ENCODE peak calls at places on chromosomes 16 and 17, in nine cellular contexts. One of them, this sample, is unnamed.

GRCh38 chr17:55433629-55434422 is 12.2 kb upstream of the MMD start:
- DNase-seq in brain microvascular endothelial cell: peak; percentile 89
- DNase-seq in sigmoid colon: peak; percentile 83
- DNase-seq in cardiac fibroblast: peak; percentile 95
- DNase-seq in foreskin fibroblast: peak; percentile 93
- DNase-seq in AG10803: peak; percentile 93
- DNase-seq in fibroblast of lung: peak; percentile 99
- DNase-seq in CD8-positive, alpha-beta T cell: no peak
- DNase-seq in heart left ventricle: no peak
- DNase-seq in this sample: peak; percentile 84

GRCh38 chr17:19278729-19279128 is 41.6 kb downstream of the EPN2 start:
- DNase-seq in brain microvascular endothelial cell: no peak
- DNase-seq in sigmoid colon: no peak
- DNase-seq in cardiac fibroblast: no peak
- DNase-seq in foreskin fibroblast: no peak
- DNase-seq in AG10803: no peak
- DNase-seq in fibroblast of lung: no peak
- DNase-seq in CD8-positive, alpha-beta T cell: no peak
- DNase-seq in heart left ventricle: no peak
- DNase-seq in this sample: no peak

GRCh38 chr17:57420674-57421392 is 164.5 kb downstream of the MSI2 start:
- DNase-seq in brain microvascular endothelial cell: no peak
- DNase-seq in sigmoid colon: no peak
- DNase-seq in cardiac fibroblast: no peak
- DNase-seq in foreskin fibroblast: peak; percentile 16
- DNase-seq in AG10803: peak; percentile 54
- DNase-seq in fibroblast of lung: no peak
- DNase-seq in CD8-positive, alpha-beta T cell: no peak
- DNase-seq in heart left ventricle: no peak
- DNase-seq in this sample: no peak

GRCh38 chr17:78082988-78083387 is 45.6 kb downstream of the TMC6 start:
- DNase-seq in brain microvascular endothelial cell: no peak
- DNase-seq in sigmoid colon: no peak
- DNase-seq in cardiac fibroblast: no peak
- DNase-seq in foreskin fibroblast: no peak
- DNase-seq in AG10803: no peak
- DNase-seq in fibroblast of lung: no peak
- DNase-seq in CD8-positive, alpha-beta T cell: no peak
- DNase-seq in heart left ventricle: no peak
- DNase-seq in this sample: no peak

GRCh38 chr16:84841787-84842300 is 22.1 kb downstream of the CRISPLD2 start:
- DNase-seq in brain microvascular endothelial cell: no peak
- DNase-seq in sigmoid colon: no peak
- DNase-seq in cardiac fibroblast: no peak
- DNase-seq in foreskin fibroblast: no peak
- DNase-seq in AG10803: no peak
- DNase-seq in fibroblast of lung: no peak
- DNase-seq in CD8-positive, alpha-beta T cell: no peak
- DNase-seq in heart left ventricle: no peak
- DNase-seq in this sample: no peak

GRCh38 chr16:2752850-2753522 is 548 bp downstream of the SRRM2 start:
- DNase-seq in brain microvascular endothelial cell: peak; percentile 41
- DNase-seq in sigmoid colon: peak; percentile 93
- DNase-seq in cardiac fibroblast: peak; percentile 86
- DNase-seq in foreskin fibroblast: peak; percentile 78
- DNase-seq in AG10803: peak; percentile 75
- DNase-seq in fibroblast of lung: peak; percentile 85
- DNase-seq in CD8-positive, alpha-beta T cell: no peak
- DNase-seq in heart left ventricle: peak; percentile 89
- DNase-seq in this sample: peak; percentile 18

GRCh38 chr17:78645421-78646295 is 68.5 kb upstream of the DNAH17 start:
- DNase-seq in brain microvascular endothelial cell: peak; percentile 14
- DNase-seq in sigmoid colon: peak; percentile 89
- DNase-seq in cardiac fibroblast: peak; percentile 58
- DNase-seq in foreskin fibroblast: no peak
- DNase-seq in AG10803: no peak
- DNase-seq in fibroblast of lung: peak; percentile 27
- DNase-seq in CD8-positive, alpha-beta T cell: peak; percentile 47
- DNase-seq in heart left ventricle: peak; percentile 87
- DNase-seq in this sample: no peak

GRCh38 chr17:43220511-43221125 is 7.8 kb downstream of the CCDC200 start:
- DNase-seq in brain microvascular endothelial cell: no peak
- DNase-seq in sigmoid colon: peak; percentile 35
- DNase-seq in cardiac fibroblast: no peak
- DNase-seq in foreskin fibroblast: no peak
- DNase-seq in AG10803: no peak
- DNase-seq in fibroblast of lung: no peak
- DNase-seq in CD8-positive, alpha-beta T cell: no peak
- DNase-seq in heart left ventricle: no peak
- DNase-seq in this sample: no peak

GRCh38 chr16:11561856-11562255 is 24.9 kb downstream of the LITAF start:
- DNase-seq in brain microvascular endothelial cell: no peak
- DNase-seq in sigmoid colon: no peak
- DNase-seq in cardiac fibroblast: no peak
- DNase-seq in foreskin fibroblast: no peak
- DNase-seq in AG10803: no peak
- DNase-seq in fibroblast of lung: no peak
- DNase-seq in CD8-positive, alpha-beta T cell: no peak
- DNase-seq in heart left ventricle: no peak
- DNase-seq in this sample: no peak

GRCh38 chr17:57986841-57987581 is 1.0 kb downstream of the VEZF1 start:
- DNase-seq in brain microvascular endothelial cell: peak; percentile 65
- DNase-seq in sigmoid colon: peak; percentile 84
- DNase-seq in cardiac fibroblast: peak; percentile 78
- DNase-seq in foreskin fibroblast: peak; percentile 67
- DNase-seq in AG10803: peak; percentile 66
- DNase-seq in fibroblast of lung: peak; percentile 72
- DNase-seq in CD8-positive, alpha-beta T cell: peak; percentile 57
- DNase-seq in heart left ventricle: peak; percentile 64
- DNase-seq in this sample: no peak

GRCh38 chr17:29111816-29112499 is 68.2 kb downstream of the MYO18A start:
- DNase-seq in brain microvascular endothelial cell: peak; percentile 42
- DNase-seq in sigmoid colon: peak; percentile 80
- DNase-seq in cardiac fibroblast: peak; percentile 78
- DNase-seq in foreskin fibroblast: peak; percentile 57
- DNase-seq in AG10803: peak; percentile 65
- DNase-seq in fibroblast of lung: peak; percentile 70
- DNase-seq in CD8-positive, alpha-beta T cell: peak; percentile 70
- DNase-seq in heart left ventricle: peak; percentile 78
- DNase-seq in this sample: no peak

GRCh38 chr17:63029520-63029919 is 63.5 kb downstream of the TANC2 start:
- DNase-seq in brain microvascular endothelial cell: peak; percentile 25
- DNase-seq in sigmoid colon: no peak
- DNase-seq in cardiac fibroblast: peak; percentile 39
- DNase-seq in foreskin fibroblast: peak; percentile 41
- DNase-seq in AG10803: peak; percentile 63
- DNase-seq in fibroblast of lung: peak; percentile 41
- DNase-seq in CD8-positive, alpha-beta T cell: no peak
- DNase-seq in heart left ventricle: no peak
- DNase-seq in this sample: no peak

GRCh38 chr17:45230787-45231480 is 9.2 kb downstream of the FMNL1 start:
- DNase-seq in brain microvascular endothelial cell: no peak
- DNase-seq in sigmoid colon: peak; percentile 68
- DNase-seq in cardiac fibroblast: peak; percentile 73
- DNase-seq in foreskin fibroblast: peak; percentile 39
- DNase-seq in AG10803: peak; percentile 36
- DNase-seq in fibroblast of lung: peak; percentile 64
- DNase-seq in CD8-positive, alpha-beta T cell: no peak
- DNase-seq in heart left ventricle: peak; percentile 87
- DNase-seq in this sample: no peak

GRCh38 chr16:89052824-89053724 is 40.6 kb upstream of the ACSF3 start:
- DNase-seq in brain microvascular endothelial cell: no peak
- DNase-seq in sigmoid colon: no peak
- DNase-seq in cardiac fibroblast: no peak
- DNase-seq in foreskin fibroblast: no peak
- DNase-seq in AG10803: peak; percentile 10
- DNase-seq in fibroblast of lung: peak; percentile 17
- DNase-seq in CD8-positive, alpha-beta T cell: no peak
- DNase-seq in heart left ventricle: no peak
- DNase-seq in this sample: no peak

GRCh38 chr16:72474511-72475123 is 302.7 kb upstream of the PMFBP1 start:
- DNase-seq in brain microvascular endothelial cell: peak; percentile 81
- DNase-seq in sigmoid colon: no peak
- DNase-seq in cardiac fibroblast: peak; percentile 67
- DNase-seq in foreskin fibroblast: peak; percentile 41
- DNase-seq in AG10803: peak; percentile 91
- DNase-seq in fibroblast of lung: peak; percentile 43
- DNase-seq in CD8-positive, alpha-beta T cell: no peak
- DNase-seq in heart left ventricle: no peak
- DNase-seq in this sample: peak; percentile 61

GRCh38 chr16:58021661-58022551 is 3.6 kb upstream of the MMP15 start:
- DNase-seq in brain microvascular endothelial cell: peak; percentile 41
- DNase-seq in sigmoid colon: no peak
- DNase-seq in cardiac fibroblast: peak; percentile 27
- DNase-seq in foreskin fibroblast: peak; percentile 79
- DNase-seq in AG10803: peak; percentile 70
- DNase-seq in fibroblast of lung: peak; percentile 47
- DNase-seq in CD8-positive, alpha-beta T cell: no peak
- DNase-seq in heart left ventricle: peak; percentile 22
- DNase-seq in this sample: no peak

GRCh38 chr17:75238684-75239191 is 22.7 kb downstream of the GGA3 start:
- DNase-seq in brain microvascular endothelial cell: peak; percentile 39
- DNase-seq in sigmoid colon: no peak
- DNase-seq in cardiac fibroblast: peak; percentile 76
- DNase-seq in foreskin fibroblast: peak; percentile 51
- DNase-seq in AG10803: peak; percentile 67
- DNase-seq in fibroblast of lung: peak; percentile 72
- DNase-seq in CD8-positive, alpha-beta T cell: peak; percentile 62
- DNase-seq in heart left ventricle: peak; percentile 60
- DNase-seq in this sample: no peak

GRCh38 chr17:68197091-68197996 is 50.5 kb upstream of the AMZ2 start:
- DNase-seq in brain microvascular endothelial cell: no peak
- DNase-seq in sigmoid colon: no peak
- DNase-seq in cardiac fibroblast: no peak
- DNase-seq in foreskin fibroblast: no peak
- DNase-seq in AG10803: no peak
- DNase-seq in fibroblast of lung: no peak
- DNase-seq in CD8-positive, alpha-beta T cell: peak; percentile 37
- DNase-seq in heart left ventricle: no peak
- DNase-seq in this sample: no peak

GRCh38 chr17:9729034-9729650 is 62.2 kb downstream of the DHRS7C start:
- DNase-seq in brain microvascular endothelial cell: no peak
- DNase-seq in sigmoid colon: no peak
- DNase-seq in cardiac fibroblast: peak; percentile 67
- DNase-seq in foreskin fibroblast: peak; percentile 9
- DNase-seq in AG10803: peak; percentile 58
- DNase-seq in fibroblast of lung: peak; percentile 68
- DNase-seq in CD8-positive, alpha-beta T cell: no peak
- DNase-seq in heart left ventricle: no peak
- DNase-seq in this sample: peak; percentile 6

DNA sequence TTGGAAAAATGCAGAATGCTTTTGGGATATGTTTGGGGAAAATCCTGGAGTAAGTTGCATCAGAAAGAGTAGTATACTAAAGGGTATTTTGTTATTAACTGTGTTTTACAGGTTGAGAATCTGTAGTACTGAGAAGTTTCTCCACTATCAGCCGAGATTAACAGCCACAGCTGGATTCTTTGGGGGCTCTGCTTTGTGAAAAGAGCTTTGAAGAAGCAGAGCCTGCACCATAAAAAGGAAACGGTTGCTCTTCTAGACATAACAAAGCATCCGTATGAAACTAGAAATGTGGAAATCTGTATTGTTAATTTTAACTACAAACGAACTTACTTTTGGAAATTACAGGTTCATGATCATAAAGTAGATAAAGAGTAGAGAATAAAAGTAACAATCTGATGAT is 5.3 kb downstream of the NLK start:
- DNase-seq in brain microvascular endothelial cell: no peak
- DNase-seq in sigmoid colon: no peak
- DNase-seq in cardiac fibroblast: no peak
- DNase-seq in foreskin fibroblast: no peak
- DNase-seq in AG10803: no peak
- DNase-seq in fibroblast of lung: no peak
- DNase-seq in CD8-positive, alpha-beta T cell: no peak
- DNase-seq in heart left ventricle: no peak
- DNase-seq in this sample: no peak
- TF ChIP-seq CTCF in brain microvascular endothelial cell: no peak
- TF ChIP-seq CTCF in sigmoid colon: no peak
- TF ChIP-seq CTCF in cardiac fibroblast: no peak
- TF ChIP-seq CTCF in foreskin fibroblast: no peak
- TF ChIP-seq CTCF in AG10803: no peak
- TF ChIP-seq CTCF in fibroblast of lung: no peak
- TF ChIP-seq CTCF in CD8-positive, alpha-beta T cell: no peak
- TF ChIP-seq CTCF in heart left ventricle: no peak
- TF ChIP-seq CTCF in this sample: no peak

DNA sequence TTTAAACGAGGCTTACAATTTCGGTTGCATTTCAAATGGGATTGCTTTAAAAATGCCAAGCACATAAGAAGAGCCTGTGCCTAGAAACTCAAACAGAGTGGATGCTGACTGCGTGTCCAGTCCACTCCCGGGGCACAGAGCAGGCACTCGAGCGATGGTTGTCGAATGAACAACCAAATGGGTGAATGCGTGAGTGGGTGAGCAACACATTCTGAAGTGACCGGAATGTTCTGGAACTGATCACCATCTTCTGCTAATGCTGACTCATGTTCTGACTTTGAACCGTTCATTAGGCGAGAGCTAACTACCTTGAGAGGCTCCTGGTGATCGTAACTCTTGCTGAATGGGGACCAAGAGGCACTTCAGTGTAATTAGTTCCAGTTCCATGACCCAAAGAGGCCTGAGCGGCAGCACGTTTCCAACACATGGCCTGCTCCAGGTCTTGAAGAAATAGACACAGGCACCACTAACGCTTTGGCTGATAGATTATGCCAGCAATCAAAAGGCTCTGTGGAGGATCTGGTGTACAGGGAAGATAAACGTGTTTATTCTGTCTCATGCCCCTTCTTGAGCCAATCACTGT is 37.9 kb downstream of the IRF8 start:
- DNase-seq in brain microvascular endothelial cell: no peak
- DNase-seq in sigmoid colon: no peak
- DNase-seq in cardiac fibroblast: no peak
- DNase-seq in foreskin fibroblast: peak; percentile 21
- DNase-seq in AG10803: no peak
- DNase-seq in fibroblast of lung: no peak
- DNase-seq in CD8-positive, alpha-beta T cell: no peak
- DNase-seq in heart left ventricle: no peak
- DNase-seq in this sample: no peak
- H3K4me3 ChIP-seq in brain microvascular endothelial cell: no peak overlapping the region
- H3K4me3 ChIP-seq in sigmoid colon: no peak overlapping the region
- H3K4me3 ChIP-seq in cardiac fibroblast: no peak overlapping the region
- H3K4me3 ChIP-seq in foreskin fibroblast: no peak overlapping the region
- H3K4me3 ChIP-seq in AG10803: no peak overlapping the region
- H3K4me3 ChIP-seq in fibroblast of lung: no peak overlapping the region
- H3K4me3 ChIP-seq in CD8-positive, alpha-beta T cell: peak overlapping the region; percentile 43
- H3K4me3 ChIP-seq in heart left ventricle: no peak overlapping the region
- H3K4me3 ChIP-seq in this sample: no peak overlapping the region

GRCh38 chr16:15704545-15704987 is 54.5 kb downstream of the NDE1 start:
- DNase-seq in brain microvascular endothelial cell: peak; percentile 77
- DNase-seq in sigmoid colon: peak; percentile 88
- DNase-seq in cardiac fibroblast: peak; percentile 81
- DNase-seq in foreskin fibroblast: peak; percentile 54
- DNase-seq in AG10803: peak; percentile 69
- DNase-seq in fibroblast of lung: peak; percentile 79
- DNase-seq in CD8-positive, alpha-beta T cell: peak; percentile 82
- DNase-seq in heart left ventricle: peak; percentile 79
- DNase-seq in this sample: no peak
- TF ChIP-seq CTCF in brain microvascular endothelial cell: peak; percentile 86
- TF ChIP-seq CTCF in sigmoid colon: peak; percentile 84
- TF ChIP-seq CTCF in cardiac fibroblast: peak; percentile 84
- TF ChIP-seq CTCF in foreskin fibroblast: peak; percentile 80
- TF ChIP-seq CTCF in AG10803: peak; percentile 86
- TF ChIP-seq CTCF in fibroblast of lung: peak; percentile 74
- TF ChIP-seq CTCF in CD8-positive, alpha-beta T cell: peak; percentile 88
- TF ChIP-seq CTCF in heart left ventricle: peak; percentile 85
- TF ChIP-seq CTCF in this sample: peak; percentile 81

GRCh38 chr16:1347286-1347855 is 4.3 kb downstream of the TSR3 start:
- DNase-seq in brain microvascular endothelial cell: no peak
- DNase-seq in sigmoid colon: no peak
- DNase-seq in cardiac fibroblast: no peak
- DNase-seq in foreskin fibroblast: no peak
- DNase-seq in AG10803: no peak
- DNase-seq in fibroblast of lung: no peak
- DNase-seq in CD8-positive, alpha-beta T cell: no peak
- DNase-seq in heart left ventricle: no peak
- DNase-seq in this sample: no peak
- H3K4me3 ChIP-seq in brain microvascular endothelial cell: no peak overlapping the region
- H3K4me3 ChIP-seq in sigmoid colon: no peak overlapping the region
- H3K4me3 ChIP-seq in cardiac fibroblast: no peak overlapping the region
- H3K4me3 ChIP-seq in foreskin fibroblast: no peak overlapping the region
- H3K4me3 ChIP-seq in AG10803: no peak overlapping the region
- H3K4me3 ChIP-seq in fibroblast of lung: no peak overlapping the region
- H3K4me3 ChIP-seq in CD8-positive, alpha-beta T cell: no peak overlapping the region
- H3K4me3 ChIP-seq in heart left ventricle: no peak overlapping the region
- H3K4me3 ChIP-seq in this sample: no peak overlapping the region

This sample was measured in BJ.